ENCODE peak calls at places on chromosomes 16 and 17, in six cellular contexts. T is body of pancreas; B is brain microvascular endothelial cell; A is H1; U is aorta; Q is CD4-positive, CD25-positive, alpha-beta regulatory T cell. K is an unnamed sample. For H3K27me3, the result is how much of the 10 kb centered on the place peaks cover.

GRCh38 chr16:77611386-77611785 is 110.9 kb upstream of the NUDT7 start:
- DNase-seq in U (no peak), A (no peak), Q (no peak), T (no peak), B (no peak), K (no peak)

GRCh38 chr16:12147681-12148479 is 171.3 kb downstream of the SNX29 start:
- DNase-seq in T (no peak), Q (peak), U (no peak), B (no peak), A (peak), K (peak)

GRCh38 chr17:67215991-67216421 is 29.0 kb downstream of the HELZ start:
- DNase-seq in U (no peak), T (peak), Q (no peak), A (no peak), B (no peak), K (no peak)

GRCh38 chr17:81832608-81833159 is 407 bp downstream of the MCRIP1 start:
- DNase-seq in T (no peak), U (no peak), Q (peak), B (no peak), A (no peak), K (no peak)

GRCh38 chr17:78709119-78709681 is 72.9 kb downstream of the CYTH1 start:
- DNase-seq in B (no peak), U (no peak), A (no peak), Q (peak), T (no peak), K (no peak)

GRCh38 chr16:83513006-83513755 is 294.6 kb upstream of the HSBP1 start:
- DNase-seq in B (peak), A (no peak), U (no peak), T (no peak), Q (no peak), K (no peak)

GRCh38 chr17:1829189-1829578 is 518 bp downstream of the SMYD4 start:
- DNase-seq in U (no peak), Q (no peak), A (no peak), T (peak), B (peak), K (no peak)

GRCh38 chr16:83953796-83954576 is 946 bp downstream of the OSGIN1 start:
- DNase-seq in B (peak), A (no peak), U (no peak), T (peak), Q (peak), K (no peak)

GRCh38 chr16:69338557-69339288 is 641 bp downstream of the COG8 start:
- DNase-seq in A (no peak), T (peak), B (no peak), Q (no peak), U (peak), K (no peak)

GRCh38 chr17:77280304-77280910 is 139.6 kb downstream of the SEC14L1 start:
- DNase-seq in B (no peak), Q (peak), T (no peak), U (no peak), A (no peak), K (no peak)

GRCh38 chr16:22948058-22948602 is 134.2 kb downstream of the HS3ST2 start:
- DNase-seq in Q (no peak), B (no peak), T (no peak), U (peak), A (no peak), K (no peak)

GRCh38 chr17:22516861-22517636 is 824.7 kb downstream of the KCNJ18 start:
- DNase-seq in A (no peak), B (no peak), T (no peak), Q (no peak), U (no peak), K (no peak)

GRCh38 chr17:12510535-12510934 is 155.2 kb upstream of the MYOCD start:
- DNase-seq in B (no peak), Q (no peak), U (no peak), A (no peak), T (no peak), K (no peak)

GRCh38 chr17:73013816-73014663 is 78.4 kb downstream of the SLC39A11 start:
- DNase-seq in A (no peak), B (peak), U (no peak), T (no peak), Q (no peak), K (no peak)

GRCh38 chr17:18205861-18206260 is 19.6 kb upstream of the LLGL1 start:
- DNase-seq in T (no peak), Q (no peak), U (no peak), A (no peak), B (no peak), K (no peak)

GRCh38 chr17:27336217-27336616 is 42.3 kb downstream of the WSB1 start:
- DNase-seq in Q (no peak), T (no peak), A (no peak), U (no peak), B (no peak), K (no peak)

GRCh38 chr17:75386430-75386829 is 19.0 kb downstream of the GRB2 start:
- DNase-seq in Q (no peak), B (no peak), T (no peak), A (no peak), U (no peak), K (no peak)

GRCh38 chr17:67378444-67379250 is 1.6 kb downstream of the PITPNC1 start:
- DNase-seq in B (peak), A (no peak), U (peak), T (peak), Q (peak), K (peak)

GRCh38 chr17:83173180-83173996 is 94.0 kb downstream of the METRNL start:
- DNase-seq in B (no peak), Q (no peak), U (peak), T (no peak), A (no peak), K (no peak)

GRCh38 chr17:47275245-47275984 is 21.8 kb downstream of the ITGB3 start:
- DNase-seq in T (peak), Q (no peak), B (peak), A (no peak), U (peak), K (no peak)

GRCh38 chr17:69854381-69854780 is 220.6 kb upstream of the KCNJ16 start:
- DNase-seq in B (no peak), U (no peak), Q (no peak), A (no peak), T (no peak), K (no peak)

GRCh38 chr17:79087428-79088143 is 13.0 kb downstream of the ENGASE start:
- DNase-seq in U (peak), B (peak), Q (peak), A (no peak), T (peak), K (peak)

GRCh38 chr17:80315517-80316182 is 55.0 kb downstream of the RNF213 start:
- DNase-seq in A (no peak), Q (no peak), U (peak), B (no peak), T (no peak), K (no peak)
- H3K27me3 ChIP-seq in A (under half), Q (under half), U (under half), B (under half), T (under half), K (under half)

DNA sequence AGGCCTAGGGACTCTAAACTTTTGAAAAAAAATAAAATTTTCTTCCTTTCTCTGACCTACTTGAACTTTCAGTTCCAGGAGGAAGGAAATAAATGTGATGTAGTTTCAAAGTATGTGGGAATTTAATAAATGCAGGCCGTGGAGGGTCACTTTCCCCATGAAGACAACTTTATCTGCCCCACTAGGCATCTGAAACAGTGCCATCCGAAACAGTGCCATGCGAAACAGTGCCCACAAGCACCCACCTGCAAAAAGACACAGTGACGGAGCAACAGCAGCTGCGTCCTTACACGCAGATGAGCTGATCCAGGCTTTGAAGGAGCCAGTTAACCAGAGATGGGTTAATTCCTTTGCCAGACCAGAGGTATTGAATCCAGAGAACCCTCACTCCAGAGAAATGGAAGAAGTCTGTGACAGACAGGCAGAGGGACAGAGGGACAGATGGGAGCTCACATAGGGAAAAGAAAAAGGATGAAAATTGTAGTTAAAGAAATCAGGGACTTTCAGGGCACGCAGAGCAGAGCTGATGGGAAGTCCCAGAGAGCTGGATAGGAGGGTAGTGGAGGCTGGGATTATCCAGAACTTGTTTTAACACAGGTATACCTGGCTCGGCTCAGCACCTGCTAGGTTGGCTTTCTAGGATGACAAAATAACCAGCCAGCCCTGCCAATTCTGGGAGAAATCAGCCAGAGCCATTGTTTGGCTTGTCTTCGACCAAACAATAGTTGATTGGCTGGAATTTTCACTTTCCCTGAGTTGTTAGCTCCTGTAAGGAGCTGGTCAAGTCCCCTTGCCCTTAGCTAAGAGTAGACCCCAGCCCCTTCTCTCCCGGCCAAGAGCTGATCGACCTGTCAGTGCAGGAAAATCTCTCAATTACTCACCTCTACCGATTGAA is 17.1 kb upstream of the HOXB13 start:
- DNase-seq in A (no peak), U (peak), B (no peak), T (no peak), Q (no peak), K (no peak)
- H3K27me3 ChIP-seq in A (half or more), U (under half), B (half or more), T (under half), Q (half or more), K (half or more)

GRCh38 chr16:56633535-56633934 is 1.1 kb downstream of the MT1M start:
- DNase-seq in A (no peak), Q (no peak), T (no peak), B (no peak), U (no peak), K (no peak)
- H3K27me3 ChIP-seq in A (half or more), Q (under half), T (under half), B (under half), U (under half), K (half or more)

GRCh38 chr16:86608301-86608747 is 30.0 kb downstream of the FOXL1 start:
- DNase-seq in A (no peak), Q (no peak), B (no peak), T (no peak), U (no peak), K (no peak)

GRCh38 chr16:86609115-86609514 is 30.8 kb downstream of the FOXL1 start:
- DNase-seq in U (no peak), A (no peak), Q (no peak), T (no peak), B (peak), K (no peak)

GRCh38 chr16:86611517-86611840 is 33.1 kb downstream of the FOXL1 start:
- DNase-seq in A (no peak), U (no peak), T (no peak), Q (no peak), B (peak), K (no peak)

GRCh38 chr16:86610779-86611516 is 32.6 kb downstream of the FOXL1 start:
- DNase-seq in Q (no peak), B (no peak), T (no peak), U (no peak), A (no peak), K (no peak)

DNA sequence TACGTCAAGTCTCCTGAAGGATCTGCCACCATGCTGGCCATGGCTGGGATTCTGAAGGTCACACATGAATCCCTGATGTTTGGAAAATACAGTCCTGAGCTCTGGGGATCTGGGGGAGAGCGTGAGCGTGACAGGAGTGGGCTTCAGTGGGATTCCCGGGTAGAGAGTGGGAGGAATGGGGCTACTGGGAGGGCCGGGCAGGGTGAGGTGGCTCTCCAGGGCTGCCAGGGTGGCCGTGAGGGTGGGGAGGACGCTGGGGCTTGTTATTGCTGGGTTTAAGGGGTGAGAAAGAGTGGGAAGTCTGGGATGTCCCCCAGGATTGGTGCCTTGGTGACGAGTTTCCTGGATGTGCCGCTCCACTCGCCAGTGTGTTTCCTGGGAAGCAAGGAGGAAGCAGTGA is 31.3 kb downstream of the FOXL1 start:
- DNase-seq in A (no peak), B (no peak), Q (no peak), T (no peak), U (no peak), K (no peak)
- H3K27me3 ChIP-seq in A (under half), B (under half), Q (under half), T (under half), U (under half), K (under half)

GRCh38 chr17:38673714-38674012 is 1.1 kb downstream of the EPOP start:
- DNase-seq in U (peak), B (no peak), T (no peak), A (no peak), Q (no peak), K (no peak)

GRCh38 chr17:38672788-38673713 is 1.7 kb downstream of the EPOP start:
- DNase-seq in A (no peak), Q (no peak), U (no peak), T (no peak), B (no peak), K (no peak)

GRCh38 chr17:38676706-38677504 is 2.1 kb upstream of the EPOP start:
- DNase-seq in B (peak), Q (peak), T (peak), A (peak), U (peak), K (peak)

GRCh38 chr17:38674013-38674748 is 576 bp downstream of the EPOP start:
- DNase-seq in B (no peak), A (no peak), T (peak), U (peak), Q (peak), K (no peak)

GRCh38 chr17:38674749-38675615 is at the start of gene EPOP:
- DNase-seq in U (peak), Q (peak), B (peak), A (no peak), T (peak), K (no peak)
- H3K27me3 ChIP-seq in U (under half), Q (under half), B (under half), A (half or more), T (under half), K (under half)

DNA sequence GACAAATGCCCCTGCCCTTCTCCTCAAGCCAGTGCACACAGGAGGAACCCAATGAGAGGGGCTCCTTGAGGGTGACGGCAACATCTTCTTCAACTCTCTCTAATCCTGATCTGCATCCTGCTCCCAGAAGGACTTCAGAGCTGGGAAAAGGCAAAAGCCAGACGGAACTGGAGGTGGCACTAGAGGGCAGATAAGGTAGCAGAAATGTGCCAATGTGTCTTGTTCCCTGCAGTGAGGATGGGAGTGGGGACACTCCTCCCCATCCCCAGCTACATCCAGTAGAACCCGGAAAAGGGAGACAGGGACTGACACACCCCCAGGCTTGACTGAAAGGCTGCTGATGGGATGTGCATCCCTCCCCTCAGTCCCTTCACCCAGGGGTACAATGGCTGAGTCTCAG is 28.5 kb downstream of the SRCIN1 start:
- DNase-seq in Q (no peak), U (no peak), A (no peak), T (no peak), B (no peak), K (no peak)
- H3K27me3 ChIP-seq in Q (under half), U (under half), A (half or more), T (under half), B (half or more), K (half or more)

K was measured in iPS DF 6.9.